ENCODE peak calls at places on chromosomes 13 and 19, in nine cellular contexts. D is tibial artery, W is skeletal muscle cell, H is heart left ventricle, Z is left lung, N is lower lobe of right lung, R is psoas muscle, S is GM12864, Q is fibroblast of pulmonary artery. K is an unnamed sample.

GRCh38 chr13:25192936-25193335 is 20.8 kb upstream of the AMER2 start:
- DNase-seq in W (no peak), Z (no peak), Q (no peak), S (no peak), N (no peak), D (no peak), R (no peak), H (no peak), K (no peak)

GRCh38 chr19:37594982-37595382 is 306 bp downstream of the ZNF540 start:
- DNase-seq in R (peak), Z (peak), H (peak), W (peak), S (peak), Q (no peak), N (peak), D (peak), K (peak)

GRCh38 chr13:113126265-113127150 is 3.9 kb downstream of the F10 start:
- DNase-seq in N (no peak), Q (no peak), D (peak), Z (no peak), S (no peak), H (peak), R (no peak), W (no peak), K (no peak)

GRCh38 chr13:110826861-110827672 is 87.8 kb downstream of the ANKRD10 start:
- DNase-seq in Z (no peak), S (no peak), W (no peak), D (no peak), H (no peak), N (no peak), Q (no peak), R (no peak), K (peak)

GRCh38 chr19:16260794-16261161 is 63.1 kb downstream of the AP1M1 start:
- DNase-seq in D (no peak), N (no peak), S (no peak), H (no peak), R (no peak), Q (no peak), Z (no peak), W (no peak), K (no peak)

GRCh38 chr13:39886336-39886735 is 230.9 kb downstream of the COG6 start:
- DNase-seq in S (no peak), W (no peak), D (no peak), Q (no peak), R (no peak), H (no peak), N (no peak), Z (no peak), K (no peak)

GRCh38 chr19:10718205-10719196 is 622 bp downstream of the DNM2 start:
- DNase-seq in S (no peak), D (no peak), Q (peak), R (peak), N (peak), Z (no peak), W (no peak), H (peak), K (peak)

GRCh38 chr19:19133985-19134384 is 4.3 kb downstream of the TMEM161A start:
- DNase-seq in R (no peak), Q (no peak), H (no peak), Z (no peak), D (no peak), S (no peak), W (no peak), N (no peak), K (no peak)

GRCh38 chr13:101986316-101986715 is 415.5 kb downstream of the FGF14 start:
- DNase-seq in S (no peak), Q (no peak), Z (no peak), N (no peak), D (no peak), W (no peak), R (no peak), H (no peak), K (no peak)

GRCh38 chr19:5891938-5892771 is 11.4 kb downstream of the NDUFA11 start:
- DNase-seq in H (no peak), D (no peak), Q (peak), S (no peak), Z (no peak), N (peak), W (no peak), R (no peak), K (peak)

GRCh38 chr13:36131931-36132297 is 732 bp upstream of the DCLK1 start:
- DNase-seq in S (no peak), N (peak), Q (peak), Z (peak), R (peak), W (peak), H (peak), D (peak), K (no peak)

GRCh38 chr19:1080360-1081161 is 13.6 kb downstream of the ARHGAP45 start:
- DNase-seq in Q (no peak), H (no peak), S (no peak), D (no peak), W (no peak), N (no peak), R (no peak), Z (no peak), K (no peak)

GRCh38 chr19:51440052-51440451 is 18.2 kb downstream of the SIGLEC8 start:
- DNase-seq in S (no peak), H (no peak), W (no peak), Z (no peak), Q (no peak), D (no peak), N (no peak), R (no peak), K (no peak)

GRCh38 chr13:106534844-106535551 is 464 bp downstream of the EFNB2 start:
- DNase-seq in W (no peak), N (peak), H (no peak), Q (peak), Z (no peak), S (no peak), D (no peak), R (peak), K (peak)

GRCh38 chr13:74026753-74027152 is 107.5 kb downstream of the KLF12 start:
- DNase-seq in S (peak), Z (no peak), Q (peak), D (no peak), N (no peak), W (no peak), R (no peak), H (no peak), K (no peak)

GRCh38 chr13:99743079-99743478 is 228.5 kb downstream of the ZIC5 start:
- DNase-seq in H (no peak), S (no peak), W (no peak), Z (no peak), D (no peak), R (no peak), N (no peak), Q (no peak), K (no peak)

GRCh38 chr13:98755729-98756128 is 3.3 kb upstream of the SLC15A1 start:
- DNase-seq in H (no peak), N (no peak), W (no peak), Z (no peak), D (no peak), R (no peak), Q (no peak), S (no peak), K (no peak)

GRCh38 chr19:13705928-13706447 is 58.3 kb upstream of the MRI1 start:
- DNase-seq in W (no peak), H (no peak), R (no peak), Q (no peak), Z (no peak), N (no peak), S (no peak), D (no peak), K (no peak)

GRCh38 chr13:97385146-97385545 is 48.8 kb upstream of the RAP2A start:
- DNase-seq in Q (no peak), S (no peak), D (no peak), Z (no peak), H (no peak), N (no peak), W (no peak), R (no peak), K (no peak)

GRCh38 chr13:48144413-48145035 is 49.6 kb upstream of the MED4 start:
- DNase-seq in Z (peak), N (peak), R (no peak), W (no peak), Q (peak), D (no peak), H (peak), S (no peak), K (peak)

DNA sequence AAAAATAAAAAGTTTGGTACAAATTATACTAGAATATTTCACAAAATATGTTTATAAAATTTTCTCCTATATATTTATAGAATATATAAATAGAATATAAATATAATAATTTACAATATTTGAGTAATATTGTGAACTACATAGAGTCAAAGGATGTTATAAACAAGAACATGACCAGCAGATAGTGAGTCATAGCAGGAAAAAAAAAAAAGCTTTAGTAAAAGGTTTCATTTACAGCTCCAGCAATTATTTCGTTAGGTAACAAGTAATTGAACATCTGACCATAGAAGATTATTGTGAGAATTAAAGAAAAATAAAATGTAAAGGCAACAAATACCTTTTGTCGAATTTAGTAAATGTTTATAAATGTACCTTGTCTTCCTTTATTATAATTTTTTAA is 864.1 kb downstream of the PCDH17 start:
- DNase-seq in Q (no peak), D (no peak), R (no peak), Z (no peak), W (no peak), N (no peak), H (no peak), S (no peak), K (no peak)
- H3K4me3 ChIP-seq in Q (no peak), D (no peak), R (no peak), Z (no peak), W (no peak), N (no peak), H (no peak), S (no peak), K (no peak)

GRCh38 chr19:2850256-2850925 is 9.1 kb downstream of the ZNF555 start:
- DNase-seq in D (no peak), Z (no peak), N (no peak), Q (no peak), S (no peak), W (no peak), H (no peak), R (no peak), K (no peak)
- H3K4me3 ChIP-seq in D (no peak), Z (no peak), N (no peak), Q (no peak), S (no peak), W (no peak), H (no peak), R (no peak), K (no peak)

GRCh38 chr13:41058229-41059070 is 2.9 kb upstream of the WBP4 start:
- DNase-seq in Q (no peak), W (no peak), R (no peak), D (no peak), Z (no peak), S (no peak), N (no peak), H (no peak), K (peak)
- H3K4me3 ChIP-seq in Q (peak), W (peak), R (peak), D (peak), Z (peak), S (no peak), N (peak), H (peak), K (no peak)

DNA sequence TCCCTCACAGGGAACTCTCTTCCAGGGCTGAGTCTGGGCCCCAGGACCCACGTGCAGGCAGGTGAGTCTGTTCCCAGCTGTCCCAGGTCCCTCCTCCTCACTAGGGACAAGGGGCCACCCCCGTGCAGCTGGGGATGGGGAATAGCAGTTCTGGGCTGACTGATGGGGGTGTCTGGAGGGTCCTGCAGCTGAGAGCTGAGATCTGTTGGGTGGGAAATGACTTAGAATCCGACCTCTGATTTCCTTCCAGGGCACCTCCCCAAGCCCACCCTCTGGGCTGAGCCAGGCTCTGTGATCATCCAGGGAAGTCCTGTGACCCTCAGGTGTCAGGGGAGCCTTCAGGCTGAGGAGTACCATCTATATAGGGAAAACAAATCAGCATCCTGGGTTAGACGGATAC is 461 bp downstream of the LILRA2 start:
- DNase-seq in W (no peak), N (no peak), Z (no peak), S (no peak), Q (no peak), D (no peak), R (no peak), H (no peak), K (no peak)
- H3K4me3 ChIP-seq in W (no peak), N (peak), Z (peak), S (no peak), Q (no peak), D (no peak), R (no peak), H (no peak), K (no peak)

GRCh38 chr19:48501446-48501960 is 10.1 kb downstream of the LMTK3 start:
- DNase-seq in Q (no peak), D (peak), R (no peak), N (peak), Z (peak), S (peak), H (no peak), W (no peak), K (peak)
- H3K4me3 ChIP-seq in Q (no peak), D (no peak), R (no peak), N (peak), Z (peak), S (peak), H (no peak), W (no peak), K (no peak)

GRCh38 chr13:107866666-107867623 is 348.4 kb downstream of the LIG4 start:
- DNase-seq in N (no peak), D (no peak), S (no peak), Q (peak), H (peak), Z (no peak), R (no peak), W (no peak), K (peak)

GRCh38 chr13:107873908-107874307 is 341.4 kb downstream of the LIG4 start:
- DNase-seq in Q (peak), D (no peak), Z (no peak), N (no peak), R (no peak), S (no peak), H (no peak), W (no peak), K (no peak)

GRCh38 chr13:107867701-107868661 is 347.4 kb downstream of the LIG4 start:
- DNase-seq in Z (no peak), R (no peak), W (no peak), S (no peak), Q (peak), H (peak), N (no peak), D (no peak), K (peak)

GRCh38 chr13:107874456-107874855 is 340.9 kb downstream of the LIG4 start:
- DNase-seq in W (no peak), S (no peak), D (no peak), Q (no peak), N (no peak), Z (no peak), R (no peak), H (no peak), K (no peak)

DNA sequence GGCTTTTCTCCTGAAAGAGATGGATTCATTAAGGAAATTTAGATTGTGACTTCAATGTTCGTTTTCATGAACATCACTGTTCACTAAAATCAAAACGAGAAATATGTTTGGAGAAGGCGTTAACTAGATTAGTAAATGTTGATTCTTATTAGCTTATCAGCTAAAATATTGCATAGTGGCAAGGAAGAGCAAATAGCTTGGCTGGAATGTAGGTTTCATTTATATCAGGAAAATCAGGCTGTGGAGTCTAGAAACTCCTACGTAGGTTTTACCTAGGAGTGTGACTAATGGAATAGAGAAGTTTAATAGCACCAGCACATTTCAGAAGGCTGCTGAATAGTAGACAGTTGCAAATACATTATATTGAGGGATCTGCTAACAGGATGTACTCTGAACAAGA is 344.9 kb downstream of the LIG4 start:
- DNase-seq in N (no peak), Z (no peak), Q (no peak), D (no peak), H (no peak), W (no peak), S (no peak), R (no peak), K (no peak)
- H3K4me3 ChIP-seq in N (no peak), Z (no peak), Q (no peak), D (no peak), H (no peak), W (no peak), S (no peak), R (no peak), K (no peak)

GRCh38 chr19:31127132-31127967 is 221.9 kb downstream of the TSHZ3 start:
- DNase-seq in R (no peak), H (no peak), D (no peak), Z (no peak), W (peak), N (no peak), Q (peak), S (no peak), K (no peak)
- H3K4me3 ChIP-seq in R (no peak), H (no peak), D (no peak), Z (no peak), W (no peak), N (no peak), Q (no peak), S (no peak), K (no peak)

DNA sequence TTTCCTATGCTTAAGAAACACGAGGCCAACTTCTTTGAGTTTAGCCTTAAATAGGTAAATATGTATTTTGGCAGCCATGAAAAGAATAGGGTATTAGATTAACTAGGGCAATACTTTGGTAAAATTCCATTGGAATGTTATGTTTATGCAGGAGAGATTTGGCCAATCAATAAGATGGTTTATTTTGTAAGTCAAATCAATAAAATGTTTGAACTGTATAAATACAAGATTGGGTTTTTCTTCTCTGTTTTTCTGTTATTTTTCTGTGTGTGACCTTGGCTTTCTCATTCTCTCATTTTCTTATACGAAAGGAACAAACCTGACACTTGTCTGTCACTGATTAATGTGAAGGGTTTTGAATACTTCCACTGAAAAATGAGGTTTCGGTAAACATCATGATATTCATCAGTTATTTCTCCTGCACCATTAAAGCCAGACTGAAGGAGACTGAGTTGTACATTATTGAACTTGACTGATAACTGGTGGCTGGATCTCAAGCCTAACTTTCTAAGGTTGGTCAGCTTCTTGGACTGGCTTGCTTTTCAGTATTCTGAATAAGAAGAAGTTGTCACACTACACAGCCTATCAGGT is 8.6 kb downstream of the FRY start:
- DNase-seq in N (no peak), Z (no peak), D (no peak), R (no peak), H (no peak), Q (no peak), S (no peak), W (no peak), K (no peak)
- H3K4me3 ChIP-seq in N (no peak), Z (no peak), D (no peak), R (no peak), H (no peak), Q (no peak), S (no peak), W (no peak), K (no peak)

GRCh38 chr19:40756502-40757110 is 5.6 kb downstream of the SNRPA start:
- DNase-seq in Q (no peak), S (no peak), H (no peak), D (no peak), R (no peak), N (no peak), Z (no peak), W (no peak), K (no peak)

GRCh38 chr19:40754611-40755247 is 3.7 kb downstream of the SNRPA start:
- DNase-seq in D (no peak), W (no peak), S (no peak), N (no peak), R (no peak), H (no peak), Z (no peak), Q (no peak), K (peak)

GRCh38 chr19:40758491-40758890 is 7.5 kb downstream of the SNRPA start:
- DNase-seq in Q (no peak), S (no peak), W (no peak), D (no peak), Z (no peak), R (no peak), H (no peak), N (no peak), K (no peak)

GRCh38 chr19:40751065-40751923 is at the start of gene SNRPA:
- DNase-seq in S (peak), D (peak), H (peak), Z (peak), Q (peak), N (peak), W (peak), R (peak), K (peak)

DNA sequence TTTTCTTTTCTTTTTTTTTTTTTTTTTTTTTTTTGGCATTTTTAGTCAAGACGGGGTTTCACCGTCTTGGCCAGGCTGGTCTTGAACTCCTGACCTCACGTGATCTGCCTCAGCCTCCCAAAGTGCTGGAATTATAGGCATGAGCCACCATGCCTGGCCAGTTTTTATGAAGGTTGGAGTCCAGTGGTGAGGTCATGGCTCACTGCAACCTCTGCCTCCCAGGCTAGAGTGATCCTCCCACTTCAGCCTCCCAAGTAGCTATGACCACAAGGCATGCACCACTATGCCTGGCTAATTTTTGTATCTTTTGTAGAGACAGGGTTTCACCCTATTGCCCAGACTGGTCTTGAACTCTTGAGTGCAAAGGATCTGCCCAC is 4.2 kb downstream of the SNRPA start:
- DNase-seq in H (no peak), S (no peak), R (no peak), Z (no peak), Q (no peak), D (no peak), N (no peak), W (no peak), K (no peak)
- H3K4me3 ChIP-seq in H (no peak), S (peak), R (no peak), Z (no peak), Q (no peak), D (no peak), N (peak), W (no peak), K (no peak)